ENCODE peak calls at places on chromosomes 16 and 17, in eight cellular contexts. T is esophagus muscularis mucosa, J is GM06990, L is HAP-1, K is OCI-LY7, X is GM12865, P is brain microvascular endothelial cell, Q is MM.1S. M is an unnamed sample.

GRCh38 chr16:69327585-69328310 is 2.6 kb downstream of the PDF start:
- DNase-seq in J (no peak), T (no peak), L (no peak), X (no peak), Q (no peak), K (no peak), P (no peak), M (no peak)

GRCh38 chr17:33142703-33143299 is 150.3 kb downstream of the ASIC2 start:
- DNase-seq in X (peak), T (no peak), P (no peak), L (no peak), K (peak), Q (peak), J (no peak), M (no peak)

GRCh38 chr16:81931927-81932326 is 79.3 kb downstream of the SDR42E1 start:
- DNase-seq in J (no peak), K (no peak), X (no peak), T (no peak), Q (no peak), P (no peak), L (no peak), M (no peak)

GRCh38 chr17:57499648-57500049 is 243.3 kb downstream of the MSI2 start:
- DNase-seq in P (peak), Q (no peak), T (no peak), K (no peak), J (no peak), L (no peak), X (no peak), M (no peak)

GRCh38 chr17:33778505-33779398 is 476.3 kb upstream of the CCL2 start:
- DNase-seq in Q (peak), X (peak), T (no peak), K (peak), J (peak), P (peak), L (peak), M (peak)

GRCh38 chr17:81901167-81902022 is 643 bp upstream of the NPB start:
- DNase-seq in J (no peak), L (no peak), K (no peak), P (no peak), Q (no peak), T (no peak), X (no peak), M (no peak)

GRCh38 chr17:79485399-79485985 is 125.4 kb downstream of the RBFOX3 start:
- DNase-seq in K (no peak), Q (no peak), J (no peak), P (no peak), T (no peak), L (no peak), X (no peak), M (no peak)

GRCh38 chr16:49440156-49441065 is 66.8 kb downstream of the C16orf78 start:
- DNase-seq in J (no peak), T (no peak), X (no peak), K (peak), P (no peak), L (no peak), Q (peak), M (no peak)

GRCh38 chr16:349211-349610 is 3.3 kb downstream of the AXIN1 start:
- DNase-seq in J (peak), P (no peak), T (no peak), L (no peak), K (no peak), Q (no peak), X (peak), M (no peak)

GRCh38 chr17:18186271-18186982 is 2.8 kb downstream of the ALKBH5 start:
- DNase-seq in Q (no peak), X (no peak), L (no peak), K (no peak), T (no peak), J (no peak), P (no peak), M (no peak)

GRCh38 chr17:2853111-2853721 is 57.0 kb downstream of the RAP1GAP2 start:
- DNase-seq in J (no peak), X (no peak), P (peak), K (peak), Q (no peak), T (no peak), L (peak), M (peak)

GRCh38 chr17:20191066-20191465 is 181.9 kb downstream of the SPECC1 start:
- DNase-seq in L (no peak), K (no peak), X (no peak), J (no peak), Q (no peak), P (peak), T (no peak), M (no peak)

GRCh38 chr16:49546735-49547134 is 173.1 kb downstream of the C16orf78 start:
- DNase-seq in L (no peak), X (no peak), P (no peak), K (no peak), Q (no peak), T (no peak), J (no peak), M (no peak)

GRCh38 chr17:4710693-4711634 is 532 bp downstream of the ARRB2 start:
- DNase-seq in P (no peak), T (no peak), X (peak), K (peak), L (no peak), Q (no peak), J (no peak), M (peak)

GRCh38 chr17:67582632-67583230 is 135.0 kb upstream of the NOL11 start:
- DNase-seq in L (no peak), K (no peak), Q (no peak), X (no peak), T (no peak), J (no peak), P (no peak), M (no peak)

GRCh38 chr17:37301288-37301687 is 74.5 kb upstream of the C17orf78 start:
- DNase-seq in J (no peak), P (no peak), X (no peak), K (no peak), L (no peak), T (no peak), Q (no peak), M (no peak)

GRCh38 chr16:73057369-73058210 is 9.7 kb upstream of the ZFHX3 start:
- DNase-seq in L (no peak), J (peak), T (no peak), Q (peak), X (peak), K (peak), P (no peak), M (no peak)

GRCh38 chr17:82019905-82020873 is 2.5 kb downstream of the CENPX start:
- DNase-seq in T (no peak), J (peak), P (no peak), X (peak), L (peak), Q (peak), K (peak), M (peak)

GRCh38 chr17:76556759-76557367 is 17.0 kb downstream of the PRCD start:
- DNase-seq in Q (peak), X (no peak), T (no peak), L (no peak), P (no peak), J (no peak), K (no peak), M (no peak)

GRCh38 chr16:82585675-82586074 is 41.1 kb upstream of the CDH13 start:
- DNase-seq in Q (no peak), J (no peak), P (peak), X (no peak), L (no peak), K (no peak), T (no peak), M (no peak)

GRCh38 chr16:9138731-9139501 is 47.5 kb downstream of the HAPSTR1 start:
- DNase-seq in X (peak), P (peak), Q (peak), L (peak), T (no peak), J (peak), K (peak), M (peak)

DNA sequence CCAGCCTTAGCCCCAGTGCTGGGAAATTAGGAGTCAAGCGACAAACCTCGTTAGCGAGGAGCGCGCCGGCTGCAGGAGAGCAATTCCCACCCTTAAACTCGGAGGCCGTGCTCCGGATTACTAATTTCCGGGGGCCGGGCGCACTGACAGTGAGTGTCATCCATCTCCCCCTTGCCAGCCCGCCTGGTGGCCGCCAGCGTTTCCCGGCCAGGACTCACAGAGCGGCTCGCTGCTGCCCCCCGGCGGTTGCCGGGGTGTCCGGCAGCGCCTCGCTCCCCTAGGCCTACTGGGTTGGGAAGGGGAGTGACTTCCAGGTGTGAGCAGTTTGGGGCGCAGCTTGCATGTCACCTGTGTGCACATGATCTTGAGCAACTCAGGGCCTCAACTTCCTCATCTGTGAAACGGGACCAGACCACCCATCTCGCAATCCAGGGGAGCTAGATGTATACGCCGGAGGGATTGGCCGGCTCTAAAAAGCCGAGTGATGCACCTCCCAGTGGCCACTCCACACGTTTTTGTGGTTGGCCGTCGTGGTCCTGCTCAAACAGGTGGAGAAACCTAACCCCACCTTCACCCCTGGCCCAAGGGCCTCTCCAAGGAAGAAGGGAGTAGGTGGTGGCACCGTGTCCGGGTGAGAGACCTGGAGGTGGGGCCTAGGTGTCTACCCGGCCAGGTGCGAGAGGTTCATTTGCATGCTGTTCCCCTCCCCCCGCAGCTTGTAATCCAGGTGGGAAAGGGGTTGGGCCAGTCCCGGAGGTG is 2.5 kb upstream of the GSE1 start:
- DNase-seq in P (peak), T (peak), J (peak), X (peak), K (peak), Q (peak), L (peak), M (peak)
- H3K4me3 ChIP-seq in P (no peak), T (peak), J (peak), X (peak), K (peak), Q (peak), L (peak), M (no peak)

DNA sequence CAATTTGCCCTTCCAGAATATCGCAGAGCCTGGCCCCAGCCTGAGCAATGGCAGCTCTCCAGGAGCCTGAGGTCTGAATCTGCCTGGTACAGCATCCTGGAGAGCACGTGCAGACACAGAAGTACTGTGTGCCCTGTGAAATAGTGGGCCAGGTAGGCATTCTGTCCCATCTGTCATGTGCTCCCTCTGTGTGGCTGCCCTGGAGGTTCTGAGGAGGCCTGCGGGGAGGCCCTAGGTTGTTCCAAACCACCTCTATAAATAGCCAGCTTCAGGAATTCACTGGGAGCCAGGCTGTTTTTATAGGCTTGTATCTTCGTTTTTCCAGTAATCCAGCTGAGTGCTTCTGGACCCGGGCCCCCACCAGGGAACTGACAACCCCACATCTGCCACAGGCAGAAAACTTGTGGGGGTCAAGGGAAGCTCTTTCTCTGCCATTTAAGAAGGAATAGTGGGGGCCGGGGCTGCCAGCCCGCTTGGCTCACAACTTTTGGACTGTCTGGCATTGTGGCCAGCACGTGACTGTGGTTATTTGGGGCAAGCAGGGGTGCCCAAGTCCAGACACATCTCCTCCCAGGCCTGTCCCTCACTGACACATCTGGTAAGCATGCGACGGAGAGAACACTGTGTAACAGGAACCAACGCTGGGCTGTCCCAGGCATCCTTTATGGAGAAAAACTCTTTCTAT is 356.3 kb upstream of the TNRC6C start:
- DNase-seq in P (peak), J (no peak), K (no peak), T (no peak), L (no peak), Q (no peak), X (no peak), M (no peak)
- H3K4me3 ChIP-seq in P (no peak), J (no peak), K (no peak), T (no peak), L (no peak), Q (no peak), X (no peak), M (no peak)

GRCh38 chr17:49015179-49015923 is 18.2 kb downstream of the IGF2BP1 start:
- DNase-seq in P (no peak), L (no peak), X (no peak), J (no peak), T (peak), Q (no peak), K (no peak), M (no peak)

GRCh38 chr17:49015924-49016774 is 19.0 kb downstream of the IGF2BP1 start:
- DNase-seq in J (no peak), X (no peak), Q (no peak), K (no peak), L (no peak), P (no peak), T (peak), M (no peak)

GRCh38 chr17:49012893-49013255 is 15.7 kb downstream of the IGF2BP1 start:
- DNase-seq in K (no peak), Q (no peak), J (no peak), X (no peak), T (no peak), L (no peak), P (no peak), M (no peak)

GRCh38 chr17:49016775-49017463 is 19.7 kb downstream of the IGF2BP1 start:
- DNase-seq in T (no peak), X (no peak), Q (no peak), L (no peak), P (no peak), K (no peak), J (no peak), M (no peak)

DNA sequence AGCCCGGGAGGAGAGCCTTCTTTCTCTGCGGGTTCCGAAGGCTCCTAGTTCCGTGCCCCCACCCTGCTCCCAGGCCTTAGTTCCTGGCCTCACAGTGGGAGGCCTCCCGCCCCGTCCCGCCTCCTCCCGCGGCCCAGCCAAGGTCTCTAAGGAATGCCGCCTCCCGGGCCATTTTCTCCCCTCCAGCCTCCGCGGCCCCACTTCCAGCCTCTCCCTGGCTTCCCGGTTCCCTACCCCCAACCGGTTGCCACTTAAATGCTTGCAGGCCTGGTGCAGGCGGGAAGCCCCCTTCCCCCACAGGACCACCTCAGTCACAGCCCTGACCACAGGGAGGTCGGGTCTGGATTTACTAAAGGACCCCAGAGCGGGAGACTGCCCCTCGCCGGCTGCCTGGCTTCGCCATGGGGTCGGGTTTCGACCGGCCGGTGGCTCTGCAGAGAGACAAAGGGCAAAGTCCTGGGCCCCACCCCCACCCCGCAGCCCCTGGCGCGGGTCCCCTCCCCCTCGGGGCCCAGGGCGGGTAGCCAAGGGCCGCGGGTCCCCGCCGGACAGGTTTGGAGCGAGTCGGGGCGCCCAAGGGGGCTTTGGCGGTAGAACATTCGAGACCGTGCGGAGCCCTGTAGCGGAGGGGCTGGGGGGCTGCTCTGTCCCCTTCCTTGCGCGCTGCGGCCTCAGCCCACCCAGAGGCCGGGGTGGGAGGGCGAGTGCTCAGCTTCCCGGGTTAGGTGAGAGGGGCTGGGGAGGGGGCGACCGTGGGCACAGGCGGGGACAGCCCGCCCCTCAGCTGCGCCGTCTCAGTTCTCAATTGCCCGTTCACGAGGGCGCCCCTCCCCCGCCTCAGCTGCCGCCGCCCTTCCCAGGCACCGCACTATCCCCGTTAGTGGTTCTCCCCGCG is 16.4 kb downstream of the IGF2BP1 start:
- DNase-seq in L (no peak), K (no peak), J (no peak), P (no peak), T (peak), Q (no peak), X (no peak), M (no peak)
- H3K4me3 ChIP-seq in L (no peak), K (no peak), J (no peak), P (peak), T (no peak), Q (no peak), X (no peak), M (no peak)

DNA sequence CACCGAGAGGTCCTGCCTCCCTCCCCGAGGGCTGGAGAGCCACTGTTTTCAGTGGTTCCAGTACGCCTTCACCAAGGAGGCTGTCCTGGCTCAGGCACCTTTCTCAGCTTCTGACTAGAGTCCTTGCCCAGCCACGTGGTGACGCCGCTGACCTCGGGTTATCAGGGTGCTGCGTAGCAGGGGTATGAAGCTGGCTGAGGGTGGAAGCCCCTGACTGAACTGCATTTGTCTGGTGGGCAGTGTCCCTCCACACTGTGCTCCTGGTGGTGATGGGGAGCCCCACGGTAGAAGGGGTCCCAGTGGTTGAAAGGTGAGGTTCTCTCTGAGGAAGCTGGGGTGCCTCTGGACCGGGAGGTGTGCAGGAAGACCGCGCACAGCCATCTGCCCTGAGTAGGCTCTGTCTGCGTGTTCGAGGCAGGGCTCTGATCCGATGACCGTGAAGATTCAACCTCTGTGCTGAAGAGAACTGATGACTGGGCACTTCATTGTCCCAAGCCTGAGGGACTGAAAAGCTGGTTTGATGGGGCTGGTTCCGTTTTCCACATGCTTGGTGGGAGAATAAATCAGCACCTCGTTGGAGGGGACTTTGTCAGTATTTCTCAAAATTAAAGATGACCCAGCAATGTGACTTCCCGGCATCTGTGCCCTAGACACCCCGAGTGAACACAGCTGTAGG is 2.5 kb downstream of the ACSF3 start:
- DNase-seq in P (no peak), J (no peak), K (peak), X (no peak), Q (no peak), L (no peak), T (no peak), M (no peak)
- H3K4me3 ChIP-seq in P (no peak), J (peak), K (peak), X (no peak), Q (no peak), L (no peak), T (no peak), M (peak)

GRCh38 chr17:50542795-50543774 is 3.9 kb upstream of the SPATA20 start:
- DNase-seq in T (no peak), L (no peak), X (no peak), K (no peak), P (no peak), J (no peak), Q (no peak), M (no peak)
- H3K4me3 ChIP-seq in T (no peak), L (peak), X (no peak), K (peak), P (no peak), J (no peak), Q (no peak), M (peak)

DNA sequence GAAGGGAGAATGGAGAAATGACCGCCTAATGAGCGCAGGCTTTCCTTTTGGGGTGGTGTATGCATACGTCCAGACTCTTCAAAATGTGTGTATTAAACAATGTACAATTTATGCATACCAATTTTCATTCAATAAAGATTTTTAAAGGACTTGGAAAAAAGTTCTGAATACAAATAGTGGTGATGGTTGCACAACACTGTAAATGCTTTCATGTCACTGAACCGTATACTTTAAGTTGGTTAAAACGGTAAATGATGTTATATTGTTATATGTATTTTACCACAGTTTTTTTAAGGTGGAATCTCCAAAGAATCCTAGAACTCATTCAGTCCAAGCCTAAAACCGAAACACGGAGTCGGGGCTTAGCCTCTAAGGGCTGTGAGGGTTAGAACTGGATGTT is 397.5 kb downstream of the SOX9 start:
- DNase-seq in J (no peak), K (no peak), T (no peak), L (no peak), X (no peak), P (no peak), Q (no peak), M (no peak)
- H3K4me3 ChIP-seq in J (no peak), K (no peak), T (no peak), L (no peak), X (no peak), P (no peak), Q (no peak), M (no peak)